ENCODE peak calls at places on chromosomes 4 and X, in seven cellular contexts. Q is psoas muscle, V is AG04450, S is bronchial epithelial cell, D is stomach, R is dorsolateral prefrontal cortex, P is cardiac muscle cell. J is an unnamed sample.

GRCh38 chr4:41160856-41161255 is 53.5 kb downstream of the APBB2 start:
- DNase-seq in Q (no peak), V (no peak), S (no peak), D (no peak), R (no peak), P (no peak), J (no peak)

GRCh38 chr4:41122775-41123174 is 91.6 kb downstream of the APBB2 start:
- DNase-seq in Q (no peak), V (no peak), S (no peak), D (no peak), R (no peak), P (no peak), J (no peak)

GRCh38 chrX:50814701-50815476 is 895 bp upstream of the SHROOM4 start:
- DNase-seq in Q (no peak), V (no peak), S (peak), D (no peak), R (peak), P (peak), J (peak)

GRCh38 chr4:89531932-89532640 is 224.5 kb upstream of the GPRIN3 start:
- DNase-seq in Q (no peak), V (no peak), S (no peak), D (no peak), R (no peak), P (no peak), J (no peak)

GRCh38 chr4:185534850-185535761 is at the start of gene PDLIM3:
- DNase-seq in Q (peak), V (no peak), S (no peak), D (peak), R (peak), P (peak), J (peak)

GRCh38 chr4:42152507-42153504 is at the start of gene BEND4:
- DNase-seq in Q (no peak), V (no peak), S (no peak), D (no peak), R (no peak), P (no peak), J (peak)

GRCh38 chr4:154004859-154005520 is 216.1 kb upstream of the SFRP2 start:
- DNase-seq in Q (no peak), V (no peak), S (peak), D (no peak), R (no peak), P (peak), J (no peak)

GRCh38 chrX:13000311-13000811 is 25.5 kb downstream of the TMSB4X start:
- DNase-seq in Q (no peak), V (no peak), S (no peak), D (no peak), R (no peak), P (no peak), J (no peak)

GRCh38 chrX:253451-254297 is 27.5 kb upstream of the PLCXD1 start:
- DNase-seq in Q (peak), V (no peak), S (no peak), D (peak), R (no peak), P (no peak), J (no peak)

GRCh38 chrX:38108364-38108763 is 102.0 kb downstream of the SYTL5 start:
- DNase-seq in Q (no peak), V (no peak), S (no peak), D (no peak), R (no peak), P (peak), J (no peak)

GRCh38 chrX:69195197-69195596 is 29.9 kb upstream of the PJA1 start:
- DNase-seq in Q (no peak), V (no peak), S (no peak), D (no peak), R (no peak), P (no peak), J (no peak)

GRCh38 chr4:145766273-145766672 is 86.3 kb downstream of the C4orf51 start:
- DNase-seq in Q (no peak), V (no peak), S (no peak), D (no peak), R (no peak), P (no peak), J (no peak)

GRCh38 chr4:8507251-8507570 is 66.6 kb downstream of the TRMT44 start:
- DNase-seq in Q (no peak), V (no peak), S (no peak), D (no peak), R (no peak), P (peak), J (no peak)

GRCh38 chr4:138772366-138772765 is 243.2 kb upstream of the NOCT start:
- DNase-seq in Q (no peak), V (no peak), S (no peak), D (no peak), R (no peak), P (no peak), J (no peak)

GRCh38 chr4:176601156-176601555 is 191.6 kb downstream of the VEGFC start:
- DNase-seq in Q (no peak), V (no peak), S (no peak), D (no peak), R (no peak), P (no peak), J (no peak)

GRCh38 chr4:92600638-92601037 is 296.9 kb downstream of the GRID2 start:
- DNase-seq in Q (no peak), V (no peak), S (no peak), D (no peak), R (no peak), P (no peak), J (no peak)

GRCh38 chrX:103616676-103617186 is 9.0 kb downstream of the TCEAL3 start:
- DNase-seq in Q (no peak), V (no peak), S (no peak), D (no peak), R (no peak), P (no peak), J (no peak)

GRCh38 chr4:98546910-98547544 is 111.4 kb downstream of the TSPAN5 start:
- DNase-seq in Q (no peak), V (no peak), S (no peak), D (no peak), R (peak), P (peak), J (no peak)

GRCh38 chrX:133658244-133658911 is 243.1 kb upstream of the GPC4 start:
- DNase-seq in Q (no peak), V (no peak), S (peak), D (no peak), R (no peak), P (no peak), J (no peak)

GRCh38 chr4:11337287-11337686 is 91.4 kb downstream of the HS3ST1 start:
- DNase-seq in Q (no peak), V (no peak), S (no peak), D (no peak), R (no peak), P (no peak), J (no peak)

GRCh38 chr4:121564840-121565375 is 131.9 kb downstream of the ANXA5 start:
- DNase-seq in Q (no peak), V (no peak), S (no peak), D (no peak), R (no peak), P (no peak), J (no peak)

GRCh38 chrX:133859860-133860259 is 125.5 kb downstream of the GPC3 start:
- DNase-seq in Q (no peak), V (no peak), S (peak), D (no peak), R (no peak), P (peak), J (no peak)

GRCh38 chr4:113288257-113288656 is 238.8 kb downstream of the ANK2 start:
- DNase-seq in Q (no peak), V (no peak), S (no peak), D (no peak), R (no peak), P (no peak), J (no peak)

GRCh38 chr4:101349346-101350064 is 2.2 kb upstream of the PPP3CA start:
- DNase-seq in Q (peak), V (no peak), S (peak), D (peak), R (peak), P (peak), J (peak)

GRCh38 chrX:19889582-19890342 is 2.4 kb upstream of the SH3KBP1 start:
- DNase-seq in Q (no peak), V (peak), S (peak), D (no peak), R (no peak), P (peak), J (no peak)

GRCh38 chr4:100738388-100739165 is 220.8 kb upstream of the EMCN start:
- DNase-seq in Q (no peak), V (peak), S (peak), D (peak), R (no peak), P (peak), J (no peak)

GRCh38 chr4:5968246-5968645 is 50.0 kb downstream of the C4orf50 start:
- DNase-seq in Q (no peak), V (no peak), S (no peak), D (peak), R (no peak), P (no peak), J (no peak)

GRCh38 chr4:124321370-124321769 is 391.2 kb downstream of the ANKRD50 start:
- DNase-seq in Q (no peak), V (no peak), S (no peak), D (no peak), R (no peak), P (peak), J (no peak)

GRCh38 chrX:58025979-58026378 is 115.7 kb upstream of the ZXDA start:
- DNase-seq in Q (no peak), V (no peak), S (peak), D (peak), R (peak), P (peak), J (no peak)

GRCh38 chrX:136198678-136199243 is 51.4 kb downstream of the FHL1 start:
- DNase-seq in Q (peak), V (no peak), S (no peak), D (no peak), R (no peak), P (no peak), J (no peak)
- H3K4me3 ChIP-seq in Q (peak), V (no peak), S (no peak), D (no peak), R (no peak), P (no peak), J (no peak)

GRCh38 chr4:83993774-83994173 is 457.9 kb downstream of the GPAT3 start:
- DNase-seq in Q (no peak), V (no peak), S (no peak), D (no peak), R (no peak), P (no peak), J (no peak)

GRCh38 chr4:83989835-83990234 is 453.9 kb downstream of the GPAT3 start:
- DNase-seq in Q (no peak), V (no peak), S (no peak), D (no peak), R (no peak), P (no peak), J (no peak)
- TF ChIP-seq CTCF in Q (no peak), V (no peak), S (no peak), D (no peak), R (no peak), P (no peak), J (no peak)

DNA sequence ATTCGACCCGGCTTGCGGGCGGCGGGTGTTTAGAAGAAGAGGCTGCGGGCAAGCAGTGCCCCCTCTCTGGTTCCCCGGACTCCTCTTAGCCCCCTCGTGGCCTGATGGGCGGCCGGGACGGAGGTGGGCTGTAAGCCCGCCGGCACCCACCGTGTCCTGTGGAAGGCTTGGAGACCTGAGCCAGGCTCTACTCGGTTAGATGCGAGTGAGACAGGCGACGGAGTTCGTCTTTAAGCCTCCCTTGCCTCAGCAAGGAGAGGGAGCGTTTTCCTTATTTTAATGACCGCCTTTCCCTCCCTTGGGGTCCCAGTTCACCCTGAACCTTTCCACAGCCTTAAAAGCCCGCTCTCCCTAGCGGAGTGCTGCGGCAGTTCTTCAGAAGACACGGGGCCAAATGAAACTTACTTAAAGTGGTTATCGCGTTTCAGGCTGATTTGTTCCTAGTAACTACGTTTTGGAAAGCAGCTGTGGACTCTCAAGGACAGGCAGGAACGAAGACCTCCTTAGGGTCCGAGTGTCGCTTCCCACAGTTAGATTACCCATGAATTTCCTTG is 970 bp downstream of the SLITRK2 start:
- DNase-seq in Q (no peak), V (no peak), S (no peak), D (no peak), R (no peak), P (no peak), J (no peak)
- H3K4me3 ChIP-seq in Q (peak), V (no peak), S (no peak), D (peak), R (peak), P (peak), J (no peak)

GRCh38 chr4:108130955-108131354 is 37.8 kb downstream of the LEF1 start:
- DNase-seq in Q (no peak), V (no peak), S (no peak), D (no peak), R (no peak), P (no peak), J (no peak)
- TF ChIP-seq CTCF in Q (no peak), V (no peak), S (peak), D (no peak), R (no peak), P (peak), J (no peak)

GRCh38 chr4:62814510-62815047 is 1594.7 kb downstream of the TECRL start:
- DNase-seq in Q (no peak), V (no peak), S (no peak), D (no peak), R (no peak), P (no peak), J (no peak)
- H3K4me3 ChIP-seq in Q (no peak), V (no peak), S (no peak), D (no peak), R (no peak), P (no peak), J (no peak)